ENCODE peak calls at places on chromosome 5, in four cellular contexts. Q is NCI-H748 treated with DMSO at 0.1 percent for 48 hours, L is astrocyte of the spinal cord, K is neuronal stem cell. S is an unnamed sample.

GRCh38 chr5:168951341-168951740 is 349.6 kb downstream of the SLIT3 start:
- DNase-seq in Q (no peak), L (no peak), K (no peak), S (no peak)

GRCh38 chr5:115816226-115817042 is at the start of gene CDO1:
- DNase-seq in Q (no peak), L (peak), K (peak), S (peak)

GRCh38 chr5:23412011-23412410 is 95.4 kb upstream of the PRDM9 start:
- DNase-seq in Q (no peak), L (no peak), K (no peak), S (no peak)

GRCh38 chr5:307306-307705 is 14.2 kb upstream of the AHRR start:
- DNase-seq in Q (no peak), L (no peak), K (no peak), S (no peak)

GRCh38 chr5:171520300-171521170 is 101.1 kb downstream of the FGF18 start:
- DNase-seq in Q (no peak), L (peak), K (peak), S (no peak)

GRCh38 chr5:151718653-151719052 is 31.9 kb upstream of the SPARC start:
- DNase-seq in Q (no peak), L (peak), K (no peak), S (no peak)

GRCh38 chr5:95317687-95318086 is 32.8 kb upstream of the MCTP1 start:
- DNase-seq in Q (no peak), L (no peak), K (no peak), S (no peak)

GRCh38 chr5:72621576-72621975 is 114.4 kb upstream of the ZNF366 start:
- DNase-seq in Q (no peak), L (no peak), K (no peak), S (no peak)

GRCh38 chr5:142398719-142399034 is 73.9 kb upstream of the SPRY4 start:
- DNase-seq in Q (no peak), L (no peak), K (no peak), S (no peak)

GRCh38 chr5:115351356-115352195 is 55.1 kb upstream of the CCDC112 start:
- DNase-seq in Q (no peak), L (peak), K (no peak), S (peak)

GRCh38 chr5:111902436-111902835 is 145.4 kb upstream of the NREP start:
- DNase-seq in Q (no peak), L (no peak), K (no peak), S (no peak)

GRCh38 chr5:137462816-137463520 is 36.2 kb downstream of the SPOCK1 start:
- DNase-seq in Q (no peak), L (no peak), K (no peak), S (no peak)

GRCh38 chr5:123776761-123777160 is 264.8 kb downstream of the CSNK1G3 start:
- DNase-seq in Q (no peak), L (peak), K (no peak), S (no peak)

GRCh38 chr5:141330299-141331080 is at the start of gene PCDHGA1:
- DNase-seq in Q (no peak), L (peak), K (no peak), S (no peak)

GRCh38 chr5:117889592-117889991 is 1098.8 kb downstream of the DTWD2 start:
- DNase-seq in Q (no peak), L (peak), K (no peak), S (no peak)

GRCh38 chr5:181283347-181283746 is 22.4 kb upstream of the TRIM52 start:
- DNase-seq in Q (no peak), L (no peak), K (no peak), S (no peak)

GRCh38 chr5:58294598-58295298 is 165.1 kb downstream of the PLK2 start:
- DNase-seq in Q (no peak), L (peak), K (no peak), S (no peak)

GRCh38 chr5:150278916-150279315 is 10.7 kb downstream of the CAMK2A start:
- DNase-seq in Q (no peak), L (peak), K (no peak), S (no peak)

GRCh38 chr5:59157001-59157527 is 574.2 kb downstream of the RAB3C start:
- DNase-seq in Q (no peak), L (no peak), K (no peak), S (no peak)

GRCh38 chr5:154844800-154845199 is 5.6 kb downstream of the FAXDC2 start:
- DNase-seq in Q (no peak), L (no peak), K (no peak), S (no peak)

GRCh38 chr5:5887818-5888217 is 465.3 kb downstream of the ICE1 start:
- DNase-seq in Q (no peak), L (no peak), K (no peak), S (no peak)

GRCh38 chr5:173281910-173282309 is 46.3 kb downstream of the STC2 start:
- DNase-seq in Q (peak), L (no peak), K (no peak), S (no peak)

GRCh38 chr5:150410524-150411244 is 2.0 kb downstream of the CD74 start:
- DNase-seq in Q (no peak), L (peak), K (peak), S (peak)

GRCh38 chr5:126139773-126140172 is 283.4 kb upstream of the GRAMD2B start:
- DNase-seq in Q (no peak), L (peak), K (no peak), S (no peak)

GRCh38 chr5:57434227-57434640 is 48.4 kb downstream of the ACTBL2 start:
- DNase-seq in Q (no peak), L (no peak), K (peak), S (no peak)

GRCh38 chr5:140151719-140152609 is 23.0 kb upstream of the CYSTM1 start:
- DNase-seq in Q (no peak), L (no peak), K (no peak), S (no peak)

GRCh38 chr5:122790354-122791123 is 15.7 kb downstream of the SNX2 start:
- DNase-seq in Q (no peak), L (no peak), K (no peak), S (no peak)

GRCh38 chr5:17379188-17379951 is 118.7 kb upstream of the TAF11L2 start:
- DNase-seq in Q (peak), L (peak), K (no peak), S (peak)